ENCODE peak calls at places on chromosomes 2 and 18, in nine cellular contexts. One of them, this sample, is unnamed.

GRCh38 chr2:184504252-184504651 is 94.1 kb upstream of the ZNF804A start:
- DNase-seq in stimulated activated naive CD4-positive, alpha-beta T cell: no peak
- DNase-seq in GM23338: no peak
- DNase-seq in CD4-positive, alpha-beta T cell: no peak
- DNase-seq in epithelial cell of esophagus: no peak
- DNase-seq in HCEC 1CT: no peak
- DNase-seq in uterus: no peak
- DNase-seq in sciatic nerve: no peak
- DNase-seq in retina: no peak
- DNase-seq in this sample: no peak

GRCh38 chr18:50441518-50441917 is 66.7 kb downstream of the SKA1 start:
- DNase-seq in HCEC 1CT: no peak
- DNase-seq in stimulated activated naive CD4-positive, alpha-beta T cell: no peak
- DNase-seq in CD4-positive, alpha-beta T cell: no peak
- DNase-seq in uterus: no peak
- DNase-seq in epithelial cell of esophagus: no peak
- DNase-seq in retina: no peak
- DNase-seq in sciatic nerve: no peak
- DNase-seq in GM23338: peak; percentile 16
- DNase-seq in this sample: no peak

GRCh38 chr2:176675557-176676256 is 406.5 kb downstream of the MTX2 start:
- DNase-seq in GM23338: peak; percentile 39
- DNase-seq in HCEC 1CT: no peak
- DNase-seq in sciatic nerve: no peak
- DNase-seq in uterus: no peak
- DNase-seq in retina: no peak
- DNase-seq in CD4-positive, alpha-beta T cell: no peak
- DNase-seq in epithelial cell of esophagus: no peak
- DNase-seq in stimulated activated naive CD4-positive, alpha-beta T cell: no peak
- DNase-seq in this sample: no peak

GRCh38 chr2:197707316-197708213 is 2.4 kb downstream of the MARS2 start:
- DNase-seq in uterus: no peak
- DNase-seq in GM23338: peak; percentile 69
- DNase-seq in CD4-positive, alpha-beta T cell: no peak
- DNase-seq in retina: peak; percentile 26
- DNase-seq in stimulated activated naive CD4-positive, alpha-beta T cell: peak; percentile 24
- DNase-seq in sciatic nerve: no peak
- DNase-seq in HCEC 1CT: peak; percentile 62
- DNase-seq in epithelial cell of esophagus: peak; percentile 67
- DNase-seq in this sample: no peak

GRCh38 chr18:58666176-58666575 is 5.1 kb upstream of the MALT1 start:
- DNase-seq in HCEC 1CT: peak; percentile 24
- DNase-seq in CD4-positive, alpha-beta T cell: no peak
- DNase-seq in GM23338: no peak
- DNase-seq in epithelial cell of esophagus: no peak
- DNase-seq in sciatic nerve: no peak
- DNase-seq in uterus: no peak
- DNase-seq in stimulated activated naive CD4-positive, alpha-beta T cell: no peak
- DNase-seq in retina: no peak
- DNase-seq in this sample: no peak

GRCh38 chr2:241612156-241613017 is 24.6 kb downstream of the THAP4 start:
- DNase-seq in HCEC 1CT: peak; percentile 5
- DNase-seq in epithelial cell of esophagus: no peak
- DNase-seq in stimulated activated naive CD4-positive, alpha-beta T cell: no peak
- DNase-seq in uterus: no peak
- DNase-seq in CD4-positive, alpha-beta T cell: no peak
- DNase-seq in sciatic nerve: peak; percentile 52
- DNase-seq in retina: no peak
- DNase-seq in GM23338: no peak
- DNase-seq in this sample: no peak

GRCh38 chr2:173715483-173715882 is 249.7 kb downstream of the SP3 start:
- DNase-seq in epithelial cell of esophagus: peak; percentile 80
- DNase-seq in CD4-positive, alpha-beta T cell: no peak
- DNase-seq in retina: no peak
- DNase-seq in HCEC 1CT: no peak
- DNase-seq in GM23338: no peak
- DNase-seq in sciatic nerve: no peak
- DNase-seq in uterus: no peak
- DNase-seq in stimulated activated naive CD4-positive, alpha-beta T cell: no peak
- DNase-seq in this sample: no peak

GRCh38 chr2:219522111-219523030 is 8.1 kb downstream of the ASIC4 start:
- DNase-seq in sciatic nerve: no peak
- DNase-seq in uterus: peak; percentile 89
- DNase-seq in CD4-positive, alpha-beta T cell: no peak
- DNase-seq in epithelial cell of esophagus: peak; percentile 81
- DNase-seq in stimulated activated naive CD4-positive, alpha-beta T cell: no peak
- DNase-seq in HCEC 1CT: peak; percentile 89
- DNase-seq in GM23338: peak; percentile 92
- DNase-seq in retina: no peak
- DNase-seq in this sample: no peak

GRCh38 chr2:241053576-241054251 is 48.4 kb downstream of the MTERF4 start:
- DNase-seq in epithelial cell of esophagus: no peak
- DNase-seq in CD4-positive, alpha-beta T cell: no peak
- DNase-seq in GM23338: no peak
- DNase-seq in stimulated activated naive CD4-positive, alpha-beta T cell: no peak
- DNase-seq in HCEC 1CT: no peak
- DNase-seq in uterus: no peak
- DNase-seq in sciatic nerve: no peak
- DNase-seq in retina: no peak
- DNase-seq in this sample: no peak

GRCh38 chr2:118046628-118047210 is 32.8 kb upstream of the CCDC93 start:
- DNase-seq in uterus: no peak
- DNase-seq in retina: no peak
- DNase-seq in CD4-positive, alpha-beta T cell: no peak
- DNase-seq in GM23338: peak; percentile 74
- DNase-seq in epithelial cell of esophagus: peak; percentile 50
- DNase-seq in stimulated activated naive CD4-positive, alpha-beta T cell: peak; percentile 36
- DNase-seq in HCEC 1CT: peak; percentile 48
- DNase-seq in sciatic nerve: no peak
- DNase-seq in this sample: no peak

GRCh38 chr18:3653263-3653858 is 203.4 kb downstream of the TGIF1 start:
- DNase-seq in GM23338: no peak
- DNase-seq in stimulated activated naive CD4-positive, alpha-beta T cell: no peak
- DNase-seq in retina: no peak
- DNase-seq in epithelial cell of esophagus: no peak
- DNase-seq in HCEC 1CT: no peak
- DNase-seq in uterus: no peak
- DNase-seq in sciatic nerve: no peak
- DNase-seq in CD4-positive, alpha-beta T cell: no peak
- DNase-seq in this sample: no peak

GRCh38 chr2:232491139-232491780 is 3.6 kb upstream of the ECEL1 start:
- DNase-seq in epithelial cell of esophagus: no peak
- DNase-seq in stimulated activated naive CD4-positive, alpha-beta T cell: no peak
- DNase-seq in HCEC 1CT: no peak
- DNase-seq in GM23338: no peak
- DNase-seq in CD4-positive, alpha-beta T cell: no peak
- DNase-seq in uterus: no peak
- DNase-seq in retina: no peak
- DNase-seq in sciatic nerve: no peak
- DNase-seq in this sample: no peak

GRCh38 chr2:223051580-223052375 is at the start of gene KCNE4:
- DNase-seq in HCEC 1CT: peak; percentile 52
- DNase-seq in uterus: peak; percentile 65
- DNase-seq in CD4-positive, alpha-beta T cell: no peak
- DNase-seq in epithelial cell of esophagus: no peak
- DNase-seq in retina: peak; percentile 62
- DNase-seq in GM23338: peak; percentile 27
- DNase-seq in sciatic nerve: peak; percentile 69
- DNase-seq in stimulated activated naive CD4-positive, alpha-beta T cell: no peak
- DNase-seq in this sample: no peak

GRCh38 chr2:126639276-126639675 is 16.7 kb upstream of the GYPC start:
- DNase-seq in HCEC 1CT: no peak
- DNase-seq in sciatic nerve: no peak
- DNase-seq in epithelial cell of esophagus: no peak
- DNase-seq in stimulated activated naive CD4-positive, alpha-beta T cell: no peak
- DNase-seq in GM23338: no peak
- DNase-seq in retina: no peak
- DNase-seq in CD4-positive, alpha-beta T cell: no peak
- DNase-seq in uterus: no peak
- DNase-seq in this sample: no peak

GRCh38 chr2:85161626-85161960 is 28.4 kb downstream of the TCF7L1 start:
- DNase-seq in HCEC 1CT: no peak
- DNase-seq in retina: no peak
- DNase-seq in GM23338: no peak
- DNase-seq in epithelial cell of esophagus: no peak
- DNase-seq in CD4-positive, alpha-beta T cell: no peak
- DNase-seq in sciatic nerve: no peak
- DNase-seq in stimulated activated naive CD4-positive, alpha-beta T cell: no peak
- DNase-seq in uterus: no peak
- DNase-seq in this sample: no peak

GRCh38 chr2:241965931-241966412 is 96.4 kb downstream of the RTP5 start:
- DNase-seq in GM23338: no peak
- DNase-seq in CD4-positive, alpha-beta T cell: peak; percentile 7
- DNase-seq in HCEC 1CT: peak; percentile 95
- DNase-seq in sciatic nerve: peak; percentile 70
- DNase-seq in retina: peak; percentile 64
- DNase-seq in epithelial cell of esophagus: peak; percentile 54
- DNase-seq in stimulated activated naive CD4-positive, alpha-beta T cell: no peak
- DNase-seq in uterus: peak; percentile 63
- DNase-seq in this sample: peak; percentile 43

GRCh38 chr2:119293254-119293653 is 69.6 kb downstream of the STEAP3 start:
- DNase-seq in CD4-positive, alpha-beta T cell: no peak
- DNase-seq in stimulated activated naive CD4-positive, alpha-beta T cell: no peak
- DNase-seq in sciatic nerve: no peak
- DNase-seq in GM23338: no peak
- DNase-seq in epithelial cell of esophagus: peak; percentile 68
- DNase-seq in uterus: no peak
- DNase-seq in retina: no peak
- DNase-seq in HCEC 1CT: peak; percentile 12
- DNase-seq in this sample: no peak

GRCh38 chr2:204625135-204625534 is 79.9 kb downstream of the PARD3B start:
- DNase-seq in sciatic nerve: no peak
- DNase-seq in stimulated activated naive CD4-positive, alpha-beta T cell: no peak
- DNase-seq in GM23338: peak; percentile 6
- DNase-seq in epithelial cell of esophagus: peak; percentile 52
- DNase-seq in HCEC 1CT: peak; percentile 30
- DNase-seq in CD4-positive, alpha-beta T cell: no peak
- DNase-seq in retina: no peak
- DNase-seq in uterus: no peak
- DNase-seq in this sample: no peak

GRCh38 chr18:46738491-46738890 is 18.4 kb downstream of the ST8SIA5 start:
- DNase-seq in GM23338: no peak
- DNase-seq in retina: no peak
- DNase-seq in epithelial cell of esophagus: no peak
- DNase-seq in stimulated activated naive CD4-positive, alpha-beta T cell: no peak
- DNase-seq in uterus: no peak
- DNase-seq in HCEC 1CT: no peak
- DNase-seq in sciatic nerve: no peak
- DNase-seq in CD4-positive, alpha-beta T cell: no peak
- DNase-seq in this sample: no peak

GRCh38 chr2:64548795-64549194 is 24.7 kb downstream of the AFTPH start:
- DNase-seq in CD4-positive, alpha-beta T cell: no peak
- DNase-seq in GM23338: no peak
- DNase-seq in stimulated activated naive CD4-positive, alpha-beta T cell: no peak
- DNase-seq in retina: peak; percentile 42
- DNase-seq in epithelial cell of esophagus: no peak
- DNase-seq in uterus: no peak
- DNase-seq in HCEC 1CT: no peak
- DNase-seq in sciatic nerve: no peak
- DNase-seq in this sample: no peak

GRCh38 chr18:567119-567518 is 13.1 kb upstream of the CETN1 start:
- DNase-seq in GM23338: no peak
- DNase-seq in epithelial cell of esophagus: no peak
- DNase-seq in sciatic nerve: no peak
- DNase-seq in HCEC 1CT: no peak
- DNase-seq in retina: no peak
- DNase-seq in uterus: no peak
- DNase-seq in CD4-positive, alpha-beta T cell: no peak
- DNase-seq in stimulated activated naive CD4-positive, alpha-beta T cell: no peak
- DNase-seq in this sample: no peak

GRCh38 chr2:40455661-40456060 is 3.8 kb upstream of the SLC8A1 start:
- DNase-seq in sciatic nerve: no peak
- DNase-seq in stimulated activated naive CD4-positive, alpha-beta T cell: no peak
- DNase-seq in epithelial cell of esophagus: no peak
- DNase-seq in CD4-positive, alpha-beta T cell: no peak
- DNase-seq in GM23338: no peak
- DNase-seq in retina: no peak
- DNase-seq in uterus: no peak
- DNase-seq in HCEC 1CT: peak; percentile 41
- DNase-seq in this sample: no peak

GRCh38 chr2:35428548-35428947 is 927.0 kb upstream of the CRIM1 start:
- DNase-seq in uterus: no peak
- DNase-seq in sciatic nerve: no peak
- DNase-seq in retina: no peak
- DNase-seq in GM23338: peak; percentile 85
- DNase-seq in CD4-positive, alpha-beta T cell: no peak
- DNase-seq in HCEC 1CT: no peak
- DNase-seq in stimulated activated naive CD4-positive, alpha-beta T cell: no peak
- DNase-seq in epithelial cell of esophagus: peak; percentile 26
- DNase-seq in this sample: no peak

GRCh38 chr2:127597984-127598380 is 48.0 kb upstream of the GPR17 start:
- DNase-seq in GM23338: no peak
- DNase-seq in CD4-positive, alpha-beta T cell: no peak
- DNase-seq in retina: no peak
- DNase-seq in sciatic nerve: no peak
- DNase-seq in HCEC 1CT: peak; percentile 37
- DNase-seq in stimulated activated naive CD4-positive, alpha-beta T cell: no peak
- DNase-seq in uterus: no peak
- DNase-seq in epithelial cell of esophagus: peak; percentile 27
- DNase-seq in this sample: no peak

GRCh38 chr18:57959278-57959677 is 84.7 kb upstream of the NEDD4L start:
- DNase-seq in CD4-positive, alpha-beta T cell: no peak
- DNase-seq in HCEC 1CT: peak; percentile 74
- DNase-seq in epithelial cell of esophagus: peak; percentile 91
- DNase-seq in GM23338: peak; percentile 62
- DNase-seq in sciatic nerve: no peak
- DNase-seq in uterus: no peak
- DNase-seq in retina: peak; percentile 43
- DNase-seq in stimulated activated naive CD4-positive, alpha-beta T cell: no peak
- DNase-seq in this sample: no peak

GRCh38 chr2:189247276-189247675 is 67.7 kb upstream of the COL5A2 start:
- DNase-seq in epithelial cell of esophagus: no peak
- DNase-seq in GM23338: no peak
- DNase-seq in HCEC 1CT: no peak
- DNase-seq in CD4-positive, alpha-beta T cell: no peak
- DNase-seq in uterus: no peak
- DNase-seq in sciatic nerve: no peak
- DNase-seq in retina: no peak
- DNase-seq in stimulated activated naive CD4-positive, alpha-beta T cell: no peak
- DNase-seq in this sample: no peak